ENCODE peak calls at places on chromosome X, in ten cellular contexts. H, K, U, L, J, O, X, Y, B and P are unnamed samples. For H3K27me3, the result is how much of the 10 kb centered on the place peaks cover.

GRCh38 chrX:103879339-103879738 is 47.3 kb upstream of the RAB9B start:
- DNase-seq in H (no peak), K (no peak), U (peak), L (no peak), J (no peak), O (no peak), X (no peak), Y (no peak), B (no peak), P (peak)

GRCh38 chrX:114924846-114925245 is 92.6 kb downstream of the IL13RA2 start:
- DNase-seq in H (no peak), K (no peak), U (peak), L (no peak), J (no peak), O (no peak), X (no peak), Y (no peak), B (peak), P (peak)

GRCh38 chrX:111511477-111511876 is at the start of gene SERTM2:
- DNase-seq in H (no peak), K (no peak), U (peak), L (peak), J (no peak), O (no peak), X (no peak), Y (no peak), B (peak), P (peak)

GRCh38 chrX:73577368-73577767 is 14.4 kb downstream of the CHIC1 start:
- DNase-seq in H (no peak), K (peak), U (peak), L (peak), J (no peak), O (no peak), X (no peak), Y (no peak), B (no peak), P (peak)

GRCh38 chrX:31279359-31279758 is 207.5 kb upstream of the FTHL17 start:
- DNase-seq in H (no peak), K (peak), U (peak), L (peak), J (peak), O (no peak), X (no peak), Y (no peak), B (no peak), P (peak)

GRCh38 chrX:131704136-131704695 is 160.3 kb downstream of the OR13H1 start:
- DNase-seq in H (peak), K (no peak), U (peak), L (no peak), J (peak), O (peak), X (no peak), Y (peak), B (no peak), P (no peak)

GRCh38 chrX:34559325-34559724 is 97.8 kb downstream of the TMEM47 start:
- DNase-seq in H (no peak), K (peak), U (peak), L (no peak), J (peak), O (no peak), X (no peak), Y (no peak), B (no peak), P (peak)

GRCh38 chrX:76815754-76816153 is 388.2 kb downstream of the MAGEE1 start:
- DNase-seq in H (no peak), K (no peak), U (no peak), L (no peak), J (no peak), O (no peak), X (no peak), Y (no peak), B (no peak), P (no peak)

GRCh38 chrX:147550217-147550616 is 361.5 kb upstream of the FMR1 start:
- DNase-seq in H (peak), K (no peak), U (no peak), L (peak), J (peak), O (no peak), X (no peak), Y (no peak), B (peak), P (no peak)

GRCh38 chrX:39165773-39166172 is 364.5 kb downstream of the MID1IP1 start:
- DNase-seq in H (no peak), K (no peak), U (no peak), L (no peak), J (no peak), O (no peak), X (no peak), Y (no peak), B (no peak), P (no peak)

GRCh38 chrX:72532371-72532770 is 40.3 kb downstream of the HDAC8 start:
- DNase-seq in H (no peak), K (no peak), U (peak), L (no peak), J (no peak), O (no peak), X (no peak), Y (no peak), B (no peak), P (no peak)

GRCh38 chrX:45852884-45853283 is 652.2 kb upstream of the DIPK2B start:
- DNase-seq in H (no peak), K (no peak), U (no peak), L (no peak), J (no peak), O (no peak), X (no peak), Y (no peak), B (no peak), P (peak)

GRCh38 chrX:53330331-53330730 is 48.9 kb upstream of the IQSEC2 start:
- DNase-seq in H (no peak), K (no peak), U (no peak), L (no peak), J (no peak), O (no peak), X (no peak), Y (no peak), B (no peak), P (no peak)

GRCh38 chrX:18360867-18361266 is 6.4 kb upstream of the SCML2 start:
- DNase-seq in H (peak), K (no peak), U (peak), L (no peak), J (no peak), O (no peak), X (no peak), Y (no peak), B (no peak), P (no peak)

GRCh38 chrX:118272237-118272636 is 73.7 kb upstream of the WDR44 start:
- DNase-seq in H (no peak), K (peak), U (peak), L (no peak), J (peak), O (no peak), X (no peak), Y (no peak), B (no peak), P (peak)

GRCh38 chrX:14351889-14352288 is 177.4 kb upstream of the GLRA2 start:
- DNase-seq in H (no peak), K (no peak), U (no peak), L (peak), J (peak), O (no peak), X (no peak), Y (no peak), B (no peak), P (no peak)

GRCh38 chrX:2989565-2989964 is 16.8 kb upstream of the ARSH start:
- DNase-seq in H (no peak), K (no peak), U (no peak), L (no peak), J (no peak), O (no peak), X (no peak), Y (no peak), B (no peak), P (no peak)

GRCh38 chrX:44828008-44828605 is 15.7 kb upstream of the DUSP21 start:
- DNase-seq in H (no peak), K (peak), U (peak), L (no peak), J (peak), O (no peak), X (peak), Y (no peak), B (no peak), P (peak)

GRCh38 chrX:545488-545887 is 85.1 kb upstream of the SHOX start:
- DNase-seq in H (no peak), K (no peak), U (no peak), L (peak), J (no peak), O (no peak), X (no peak), Y (no peak), B (no peak), P (no peak)

GRCh38 chrX:96382018-96382417 is 302.6 kb upstream of the DIAPH2 start:
- DNase-seq in H (no peak), K (no peak), U (no peak), L (no peak), J (no peak), O (no peak), X (no peak), Y (no peak), B (no peak), P (no peak)

GRCh38 chrX:30620980-30621716 is 32.1 kb upstream of the GK start:
- DNase-seq in H (no peak), K (no peak), U (peak), L (no peak), J (peak), O (no peak), X (no peak), Y (peak), B (no peak), P (peak)

GRCh38 chrX:37302569-37302968 is 46.6 kb upstream of the PRRG1 start:
- DNase-seq in H (peak), K (peak), U (peak), L (peak), J (peak), O (no peak), X (peak), Y (no peak), B (peak), P (peak)

GRCh38 chrX:140525448-140525847 is 20.6 kb upstream of the SOX3 start:
- DNase-seq in H (no peak), K (no peak), U (peak), L (no peak), J (no peak), O (no peak), X (no peak), Y (no peak), B (no peak), P (peak)

GRCh38 chrX:7146026-7146702 is 1.3 kb upstream of the STS start:
- DNase-seq in H (no peak), K (no peak), U (no peak), L (no peak), J (no peak), O (no peak), X (no peak), Y (no peak), B (no peak), P (no peak)
- H3K4me3 ChIP-seq in H (no peak), K (no peak), U (no peak), L (no peak), J (no peak), O (no peak), X (no peak), Y (no peak), B (no peak), P (no peak)

GRCh38 chrX:125646195-125646594 is 326.5 kb downstream of the TEX13C start:
- DNase-seq in H (no peak), K (no peak), U (no peak), L (no peak), J (peak), O (no peak), X (no peak), Y (no peak), B (no peak), P (no peak)
- TF ChIP-seq CTCF in H (no peak), K (no peak), U (no peak), L (peak), J (peak), O (no peak), X (peak), Y (no peak), B (no peak), P (peak)

GRCh38 chrX:79601336-79602131 is 234.4 kb upstream of the ITM2A start:
- DNase-seq in H (no peak), K (no peak), U (no peak), L (no peak), J (no peak), O (no peak), X (no peak), Y (no peak), B (no peak), P (no peak)
- H3K27me3 ChIP-seq in H (under half), K (under half), U (under half), L (under half), J (under half), O (under half), X (under half), Y (under half), B (under half), P (under half)

DNA sequence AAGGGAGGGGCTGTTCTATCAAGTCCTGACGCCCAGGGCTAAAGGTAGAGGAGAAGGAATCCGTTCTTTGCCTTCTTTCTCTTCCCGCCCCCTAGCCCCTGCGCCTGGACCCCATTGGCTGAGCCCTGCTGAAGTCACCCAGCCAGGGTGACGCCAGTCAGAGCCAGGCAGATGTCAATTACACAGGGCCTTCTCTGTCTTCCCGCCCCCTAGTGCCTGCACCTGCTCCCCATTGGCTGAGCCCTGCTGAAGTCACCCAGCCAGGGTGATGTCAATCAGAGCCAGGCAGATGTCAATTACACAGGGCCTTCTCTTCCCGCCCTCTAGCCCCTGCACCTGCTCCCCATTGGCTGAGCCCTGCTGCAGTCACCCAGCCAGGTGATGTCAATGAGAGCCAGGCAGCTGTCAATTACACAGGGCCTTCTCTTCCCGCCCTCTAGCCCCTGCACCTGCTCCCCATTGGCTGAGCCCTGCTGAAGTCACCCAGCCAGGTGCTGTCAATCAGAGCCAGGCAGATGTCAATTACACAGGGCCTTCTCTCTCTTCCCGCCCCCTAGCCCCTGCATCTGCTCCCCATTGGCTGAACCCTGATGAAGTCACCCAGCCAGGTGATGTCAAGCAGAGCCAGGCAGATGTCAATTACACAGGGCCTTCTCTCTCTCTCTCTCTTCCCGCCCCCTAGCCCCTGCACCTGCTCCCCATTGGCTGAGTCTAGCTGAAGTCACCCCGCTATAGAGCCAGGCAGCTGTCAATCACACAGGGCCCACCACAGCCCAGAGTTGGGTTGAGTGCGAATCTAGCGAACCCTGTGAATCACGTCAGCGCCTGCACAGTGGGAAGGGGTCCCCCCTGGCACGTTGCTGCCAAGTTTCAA is 46.4 kb downstream of the ASMT start:
- DNase-seq in H (no peak), K (no peak), U (no peak), L (peak), J (peak), O (peak), X (peak), Y (peak), B (no peak), P (no peak)
- H3K4me3 ChIP-seq in H (no peak), K (no peak), U (no peak), L (no peak), J (no peak), O (no peak), X (no peak), Y (no peak), B (no peak), P (no peak)